ENCODE peak calls at places on chromosomes 13 and 19, in six cellular contexts. K is left ventricle myocardium inferior, C is upper lobe of right lung, B is uterus, E is A549, Y is GM10248. V is an unnamed sample.

GRCh38 chr19:57708641-57709354 is at the start of gene ZNF154:
- DNase-seq in K (peak), C (peak), B (no peak), E (no peak), Y (peak), V (peak)

GRCh38 chr13:45016792-45017425 is 27.6 kb downstream of the GPALPP1 start:
- DNase-seq in K (no peak), C (no peak), B (no peak), E (no peak), Y (no peak), V (no peak)

GRCh38 chr19:6801397-6802086 is 29.0 kb downstream of the VAV1 start:
- DNase-seq in K (peak), C (peak), B (peak), E (peak), Y (peak), V (no peak)

GRCh38 chr19:17526922-17527321 is 15.5 kb downstream of the PGLS start:
- DNase-seq in K (no peak), C (no peak), B (no peak), E (no peak), Y (peak), V (no peak)

GRCh38 chr19:21610341-21610740 is 104.9 kb downstream of the ZNF429 start:
- DNase-seq in K (no peak), C (no peak), B (no peak), E (no peak), Y (no peak), V (no peak)

GRCh38 chr13:110042253-110042652 is 255.9 kb upstream of the IRS2 start:
- DNase-seq in K (no peak), C (no peak), B (no peak), E (no peak), Y (no peak), V (no peak)

GRCh38 chr19:8441725-8442544 is 2.8 kb upstream of the HNRNPM start:
- DNase-seq in K (no peak), C (no peak), B (no peak), E (no peak), Y (no peak), V (no peak)

GRCh38 chr13:29513981-29514719 is 81.3 kb downstream of the SLC7A1 start:
- DNase-seq in K (no peak), C (peak), B (no peak), E (no peak), Y (no peak), V (no peak)

GRCh38 chr19:11963566-11964355 is 1.1 kb upstream of the ZNF763 start:
- DNase-seq in K (peak), C (peak), B (peak), E (no peak), Y (peak), V (no peak)

GRCh38 chr13:82766732-82767321 is 1115.4 kb downstream of the SLITRK1 start:
- DNase-seq in K (no peak), C (no peak), B (no peak), E (no peak), Y (no peak), V (no peak)

GRCh38 chr19:54955356-54955755 is 8.0 kb upstream of the NLRP7 start:
- DNase-seq in K (no peak), C (no peak), B (no peak), E (no peak), Y (no peak), V (peak)

GRCh38 chr13:38880397-38880796 is 110.2 kb downstream of the STOML3 start:
- DNase-seq in K (no peak), C (no peak), B (no peak), E (no peak), Y (no peak), V (no peak)

GRCh38 chr19:4730740-4731171 is 7.1 kb upstream of the DPP9 start:
- DNase-seq in K (no peak), C (no peak), B (no peak), E (no peak), Y (peak), V (no peak)

GRCh38 chr13:31250435-31250834 is 50.7 kb downstream of the B3GLCT start:
- DNase-seq in K (no peak), C (no peak), B (no peak), E (no peak), Y (no peak), V (no peak)

GRCh38 chr13:42574011-42574410 is at the start of gene TNFSF11:
- DNase-seq in K (no peak), C (no peak), B (no peak), E (no peak), Y (peak), V (no peak)

GRCh38 chr13:112771877-112772538 is 82.2 kb downstream of the ATP11A start:
- DNase-seq in K (no peak), C (no peak), B (no peak), E (no peak), Y (no peak), V (no peak)

GRCh38 chr13:40114305-40114896 is 458.9 kb downstream of the COG6 start:
- DNase-seq in K (no peak), C (no peak), B (no peak), E (no peak), Y (no peak), V (no peak)

GRCh38 chr13:98044301-98044700 is 90.8 kb downstream of the IPO5 start:
- DNase-seq in K (no peak), C (no peak), B (no peak), E (no peak), Y (no peak), V (no peak)

GRCh38 chr19:6393982-6394412 is 1.0 kb upstream of the GTF2F1 start:
- DNase-seq in K (no peak), C (no peak), B (no peak), E (no peak), Y (no peak), V (no peak)

GRCh38 chr19:43848821-43849220 is 21.7 kb downstream of the ZNF283 start:
- DNase-seq in K (no peak), C (no peak), B (no peak), E (no peak), Y (no peak), V (no peak)

GRCh38 chr19:46015961-46016425 is 6.9 kb downstream of the PGLYRP1 start:
- DNase-seq in K (no peak), C (no peak), B (no peak), E (peak), Y (peak), V (no peak)

GRCh38 chr19:10553087-10553667 is 9.5 kb downstream of the ATG4D start:
- DNase-seq in K (no peak), C (no peak), B (no peak), E (no peak), Y (no peak), V (no peak)

GRCh38 chr19:7970716-7971448 is 27.4 kb upstream of the TIMM44 start:
- DNase-seq in K (no peak), C (no peak), B (no peak), E (peak), Y (peak), V (peak)

GRCh38 chr13:43800828-43801227 is 14.1 kb upstream of the ENOX1 start:
- DNase-seq in K (no peak), C (no peak), B (no peak), E (no peak), Y (no peak), V (no peak)

GRCh38 chr19:4776436-4777205 is 14.9 kb upstream of the FEM1A start:
- DNase-seq in K (no peak), C (no peak), B (no peak), E (no peak), Y (no peak), V (no peak)

GRCh38 chr19:35079826-35080225 is 35.8 kb upstream of the FXYD3 start:
- DNase-seq in K (no peak), C (no peak), B (no peak), E (no peak), Y (no peak), V (no peak)

GRCh38 chr13:107370036-107370785 is 802.3 kb upstream of the ARGLU1 start:
- DNase-seq in K (no peak), C (no peak), B (no peak), E (no peak), Y (no peak), V (peak)

GRCh38 chr19:30887042-30887441 is 462.2 kb downstream of the TSHZ3 start:
- DNase-seq in K (no peak), C (no peak), B (no peak), E (no peak), Y (no peak), V (no peak)

GRCh38 chr13:26785845-26786630 is 25.5 kb upstream of the GPR12 start:
- DNase-seq in K (no peak), C (no peak), B (no peak), E (no peak), Y (no peak), V (no peak)

DNA sequence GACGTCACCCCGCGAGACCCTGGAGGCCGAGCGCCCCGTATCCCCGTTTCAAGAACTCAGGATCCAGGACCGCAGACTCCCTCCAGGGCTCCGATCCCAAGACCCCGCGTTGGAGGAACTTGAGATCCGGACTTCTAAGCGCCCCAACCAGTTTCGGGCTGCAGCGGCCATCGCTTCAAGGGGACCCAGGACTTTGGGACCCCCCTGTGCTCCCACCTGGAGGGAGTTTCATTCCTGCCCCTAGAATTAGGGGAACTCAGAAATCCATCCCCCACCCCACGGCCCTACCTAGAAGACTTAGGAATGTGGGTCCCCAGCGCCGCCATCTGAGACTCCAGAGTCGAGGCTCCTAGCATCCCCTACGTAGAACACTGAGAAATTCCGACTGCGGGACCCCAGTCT is 399 bp downstream of the PLEKHG2 start:
- DNase-seq in K (no peak), C (no peak), B (no peak), E (no peak), Y (no peak), V (no peak)
- TF ChIP-seq CTCF in K (peak), C (no peak), B (no peak), E (peak), Y (no peak), V (no peak)

DNA sequence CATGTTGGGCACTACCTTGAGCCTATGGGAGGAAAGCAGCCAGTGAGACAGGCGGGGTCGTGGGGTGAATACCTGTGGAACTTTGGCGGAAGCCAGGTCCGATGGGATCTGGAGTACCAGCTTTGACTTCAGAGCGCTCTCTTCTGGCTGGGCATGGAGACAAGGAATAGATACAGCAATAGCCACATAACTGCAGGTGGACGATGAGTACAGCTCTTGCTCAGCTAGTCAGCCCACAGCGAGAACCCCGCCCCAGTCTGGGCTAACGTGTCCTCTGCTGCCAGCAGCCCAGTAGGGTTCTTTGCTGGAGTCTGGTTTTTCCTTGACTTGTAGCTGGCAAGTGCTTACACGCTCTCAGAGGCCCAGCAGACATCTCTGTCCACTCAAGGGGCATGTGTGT is 83.4 kb downstream of the SIPA1L3 start:
- DNase-seq in K (no peak), C (peak), B (no peak), E (peak), Y (no peak), V (no peak)
- TF ChIP-seq CTCF in K (no peak), C (no peak), B (no peak), E (peak), Y (no peak), V (no peak)

GRCh38 chr19:14682084-14682483 is 7.4 kb upstream of the ADGRE3 start:
- DNase-seq in K (no peak), C (no peak), B (no peak), E (no peak), Y (no peak), V (no peak)

GRCh38 chr19:14683439-14683838 is 6.4 kb upstream of the ZNF333 start:
- DNase-seq in K (no peak), C (no peak), B (no peak), E (no peak), Y (no peak), V (no peak)

GRCh38 chr19:14689598-14690503 is at the start of gene ZNF333:
- DNase-seq in K (peak), C (peak), B (peak), E (peak), Y (peak), V (peak)

DNA sequence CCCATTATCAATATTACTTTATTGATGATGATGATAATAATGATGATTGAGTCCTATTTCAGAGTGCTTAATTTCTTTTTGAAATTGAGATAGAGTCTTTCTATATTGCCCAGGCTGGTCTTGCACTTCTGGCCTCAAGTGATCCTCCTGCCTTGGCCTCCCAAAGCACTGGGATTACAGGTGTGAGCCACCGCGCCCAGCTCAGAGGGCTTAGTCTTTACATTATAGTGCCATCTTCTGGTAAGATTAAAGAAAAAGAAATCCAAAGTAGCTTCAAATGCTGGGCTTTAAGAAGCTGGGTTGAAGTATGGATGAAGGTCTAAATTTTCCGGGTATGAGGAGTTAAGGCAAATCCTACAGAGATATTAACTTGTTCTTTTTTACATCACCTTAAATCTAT is 3.4 kb upstream of the ZNF333 start:
- DNase-seq in K (no peak), C (no peak), B (no peak), E (peak), Y (no peak), V (no peak)
- TF ChIP-seq CTCF in K (peak), C (peak), B (no peak), E (peak), Y (peak), V (no peak)

DNA sequence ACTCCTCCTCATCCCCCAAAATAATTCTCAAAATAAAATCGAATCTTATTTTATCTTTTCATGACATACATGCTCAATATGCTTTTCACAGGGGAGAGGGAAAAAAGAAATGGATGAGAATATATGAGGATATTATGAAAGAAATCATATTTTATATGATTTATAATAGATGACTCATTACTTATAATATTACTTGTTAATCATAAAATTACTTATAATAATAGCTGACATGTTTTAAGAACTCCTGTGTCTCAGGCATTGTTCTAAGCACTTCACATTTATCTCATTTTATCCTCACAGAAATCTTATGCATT is 3.0 kb upstream of the CEACAM3 start:
- DNase-seq in K (no peak), C (no peak), B (no peak), E (no peak), Y (no peak), V (no peak)
- TF ChIP-seq CTCF in K (no peak), C (no peak), B (no peak), E (no peak), Y (no peak), V (no peak)

GRCh38 chr19:15288146-15288963 is 44.0 kb downstream of the BRD4 start:
- DNase-seq in K (no peak), C (no peak), B (no peak), E (no peak), Y (no peak), V (no peak)
- TF ChIP-seq CTCF in K (no peak), C (no peak), B (no peak), E (no peak), Y (no peak), V (no peak)

GRCh38 chr13:99995104-99995502 is 13.5 kb downstream of the ZIC2 start:
- DNase-seq in K (no peak), C (no peak), B (no peak), E (no peak), Y (no peak), V (no peak)

GRCh38 chr13:99996177-99996705 is 14.7 kb downstream of the ZIC2 start:
- DNase-seq in K (no peak), C (no peak), B (no peak), E (no peak), Y (no peak), V (no peak)

GRCh38 chr13:99997702-99998219 is 16.2 kb downstream of the ZIC2 start:
- DNase-seq in K (no peak), C (no peak), B (no peak), E (no peak), Y (peak), V (no peak)

GRCh38 chr13:99993660-99994455 is 12.3 kb downstream of the ZIC2 start:
- DNase-seq in K (no peak), C (no peak), B (no peak), E (no peak), Y (no peak), V (no peak)

DNA sequence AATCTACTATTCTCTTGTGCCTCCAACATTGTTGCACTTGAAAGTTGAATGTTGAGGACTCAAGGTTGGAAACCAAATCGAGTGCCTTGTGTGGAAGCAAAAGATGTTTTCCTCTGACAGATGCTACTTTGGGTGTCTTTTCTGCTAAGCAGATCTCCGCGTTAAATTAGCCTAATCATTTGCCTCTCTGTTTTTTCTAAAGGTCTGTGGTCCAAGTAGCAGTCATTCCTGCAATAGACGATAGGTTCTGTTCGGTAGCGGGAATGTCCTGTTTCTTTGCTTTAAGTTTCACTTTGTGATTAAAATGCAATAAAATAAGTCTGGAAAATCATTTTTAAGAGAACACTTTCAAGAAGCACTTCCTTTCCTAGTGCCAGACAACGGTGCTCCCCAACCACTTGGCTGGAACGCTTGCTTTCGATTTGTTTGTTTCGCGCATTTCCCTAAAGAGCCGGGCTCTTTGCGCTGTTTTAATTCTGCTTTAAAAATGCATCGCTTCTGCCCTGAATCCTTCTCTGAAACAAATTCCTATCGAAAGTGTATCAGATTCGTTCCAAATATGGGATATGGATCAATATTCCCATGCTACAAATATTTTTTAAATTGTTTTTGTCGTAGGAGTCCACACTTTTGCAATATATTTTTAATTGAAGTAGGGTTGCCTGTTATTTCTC is 14.1 kb downstream of the ZIC2 start:
- DNase-seq in K (no peak), C (no peak), B (no peak), E (no peak), Y (no peak), V (no peak)
- TF ChIP-seq CTCF in K (no peak), C (no peak), B (no peak), E (no peak), Y (no peak), V (no peak)

GRCh38 chr19:32357720-32358119 is 12.3 kb downstream of the ZNF507 start:
- DNase-seq in K (no peak), C (no peak), B (no peak), E (peak), Y (no peak), V (no peak)
- TF ChIP-seq CTCF in K (peak), C (no peak), B (no peak), E (peak), Y (peak), V (peak)

V was measured in astrocyte of the cerebellum.